ENCODE peak calls at places on chromosomes 2 and 18, in ten cellular contexts. M is stomach, T is Panc1, L is GM23338, A is SK-N-MC, O is H1, V is suprapubic skin, E is GM12878, F is HL-60, X is HCT116. U is an unnamed sample.

GRCh38 chr2:167128130-167128529 is 239.8 kb downstream of the XIRP2 start:
- DNase-seq in M (no peak), V (no peak), X (no peak), F (no peak), O (no peak), L (no peak), T (no peak), A (no peak), E (no peak), U (no peak)

GRCh38 chr18:54983041-54983686 is 23.9 kb upstream of the CCDC68 start:
- DNase-seq in M (no peak), L (peak; percentile 78), F (peak; percentile 33), X (peak; percentile 47), T (peak; percentile 35), V (no peak), E (no peak), O (no peak), A (peak; percentile 42), U (no peak)

GRCh38 chr18:32454667-32455066 is 16.0 kb downstream of the GAREM1 start:
- DNase-seq in L (no peak), V (no peak), A (no peak), E (no peak), F (no peak), M (no peak), X (no peak), O (no peak), T (no peak), U (no peak)

GRCh38 chr2:240210198-240210965 is 69.9 kb upstream of the OTOS start:
- DNase-seq in T (no peak), M (no peak), A (no peak), L (no peak), F (no peak), V (peak; percentile 40), E (no peak), O (no peak), X (no peak), U (peak; percentile 37)

GRCh38 chr2:14194233-14194632 is 438.3 kb upstream of the LRATD1 start:
- DNase-seq in M (no peak), E (no peak), O (no peak), T (no peak), X (no peak), L (no peak), A (no peak), F (no peak), V (no peak), U (no peak)

GRCh38 chr2:15874311-15874710 is 66.0 kb upstream of the MYCN start:
- DNase-seq in V (no peak), L (peak; percentile 37), O (no peak), T (no peak), A (no peak), M (no peak), E (no peak), F (no peak), X (no peak), U (no peak)

GRCh38 chr2:231565915-231566594 is 26.6 kb upstream of the TEX44 start:
- DNase-seq in M (no peak), L (peak; percentile 70), X (no peak), O (no peak), A (no peak), V (no peak), F (no peak), E (no peak), T (no peak), U (no peak)

GRCh38 chr18:21474621-21475020 is 125.9 kb downstream of the ESCO1 start:
- DNase-seq in O (no peak), L (no peak), F (no peak), V (no peak), M (no peak), E (no peak), A (no peak), X (no peak), T (no peak), U (no peak)

GRCh38 chr2:129870646-129871335 is 108.7 kb upstream of the RAB6C start:
- DNase-seq in F (no peak), T (no peak), L (no peak), V (no peak), O (no peak), A (no peak), X (no peak), M (no peak), E (no peak), U (no peak)

GRCh38 chr2:215619022-215619958 is 183.4 kb upstream of the FN1 start:
- DNase-seq in M (no peak), A (no peak), L (peak; percentile 45), X (peak; percentile 65), E (no peak), V (no peak), T (no peak), F (no peak), O (no peak), U (no peak)

GRCh38 chr18:37297106-37297505 is 268.5 kb downstream of the CELF4 start:
- DNase-seq in E (no peak), V (no peak), M (no peak), X (no peak), L (no peak), T (no peak), A (no peak), O (no peak), F (no peak), U (no peak)

GRCh38 chr18:37298816-37299215 is 266.8 kb downstream of the CELF4 start:
- DNase-seq in M (no peak), A (no peak), X (no peak), T (no peak), L (no peak), E (no peak), V (no peak), F (no peak), O (no peak), U (no peak)

GRCh38 chr18:37303009-37303408 is 262.6 kb downstream of the CELF4 start:
- DNase-seq in V (no peak), L (no peak), T (no peak), X (no peak), M (no peak), F (no peak), O (no peak), A (no peak), E (no peak), U (no peak)

GRCh38 chr18:37302519-37302918 is 263.1 kb downstream of the CELF4 start:
- DNase-seq in L (no peak), O (no peak), F (no peak), V (no peak), T (no peak), X (no peak), A (no peak), M (no peak), E (no peak), U (no peak)

DNA sequence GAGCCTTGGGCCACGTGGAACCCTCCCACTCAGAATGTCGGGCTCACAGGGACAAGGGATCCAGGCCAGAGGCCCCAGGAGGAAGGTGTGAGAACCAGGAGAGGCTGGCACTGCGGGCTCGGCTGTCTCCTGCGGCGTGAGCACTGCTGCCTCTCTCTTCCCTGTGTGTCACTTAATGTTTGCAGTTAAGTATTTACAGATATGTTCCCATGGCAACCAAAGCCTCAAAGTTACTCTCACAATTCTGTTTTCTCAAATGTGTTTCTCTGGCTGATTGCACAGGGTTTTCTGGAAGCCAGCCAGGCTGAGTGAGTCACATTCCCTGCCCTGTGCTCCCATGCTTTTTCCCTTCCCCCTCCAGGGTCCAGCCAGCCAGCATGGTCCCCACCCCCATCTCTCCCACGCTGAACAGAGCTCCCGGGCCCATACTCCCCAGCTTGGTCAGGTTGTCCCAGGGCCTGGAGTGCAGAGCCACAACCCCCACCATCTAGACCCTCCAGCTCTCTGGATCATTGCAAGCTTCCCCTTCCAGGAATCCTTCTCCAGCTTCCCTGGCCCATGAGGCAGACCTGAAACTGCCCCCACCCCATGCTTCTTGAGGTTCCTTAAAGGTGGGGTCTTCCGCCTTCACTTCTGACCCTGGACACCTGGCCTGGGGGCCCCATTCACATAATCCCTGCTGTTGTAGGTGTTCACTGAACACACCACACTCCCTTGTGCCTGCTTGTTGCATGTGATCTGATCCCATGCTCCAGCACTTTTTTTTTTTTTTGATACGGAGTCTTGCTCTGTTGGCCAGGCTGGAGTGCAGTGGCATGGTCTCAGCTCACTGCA is 265.9 kb downstream of the CELF4 start:
- DNase-seq in X (peak; percentile 46), F (peak; percentile 42), V (peak; percentile 80), M (peak; percentile 85), O (no peak), T (peak; percentile 22), E (peak; percentile 8), L (peak; percentile 27), A (peak; percentile 93), U (peak; percentile 85)
- TF ChIP-seq POLR2AphosphoS5 in X (no peak), F (no peak), V (no peak), M (no peak), O (no peak), T (no peak), E (no peak), L (no peak), A (no peak), U (no peak)

GRCh38 chr2:104872034-104872865 is 18.3 kb downstream of the POU3F3 start:
- DNase-seq in E (no peak), X (no peak), T (no peak), A (no peak), F (no peak), O (no peak), M (no peak), L (peak; percentile 90), V (no peak), U (no peak)
- H3K4me3 ChIP-seq in E (no peak overlapping the region), X (no peak overlapping the region), T (peak overlapping the region; percentile 57), A (peak overlapping the region; percentile 81), F (no peak overlapping the region), O (peak overlapping the region; percentile 48), M (peak overlapping the region; percentile 76), L (peak overlapping the region; percentile 74), V (peak overlapping the region; percentile 60), U (peak overlapping the region; percentile 72)

DNA sequence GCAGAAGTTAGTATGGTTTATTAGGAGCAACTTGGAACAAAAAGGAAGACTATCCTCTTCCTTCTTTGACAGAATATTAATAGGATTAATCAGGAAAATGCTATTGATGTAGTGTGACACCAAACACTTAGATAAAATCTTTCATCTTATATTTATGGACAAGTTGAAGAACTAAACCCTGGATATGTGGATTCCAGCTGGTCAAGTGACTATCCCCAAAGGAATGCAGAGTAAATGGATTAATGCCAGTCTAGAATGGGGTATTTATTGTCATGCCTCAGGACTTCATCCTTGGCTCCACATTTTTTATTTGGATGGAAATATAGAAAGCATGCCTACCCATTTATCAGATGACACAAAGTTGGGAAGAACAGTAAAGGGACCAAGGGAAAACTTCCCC is 124.0 kb upstream of the TTC39C start:
- DNase-seq in M (no peak), X (no peak), F (no peak), E (no peak), L (no peak), T (no peak), V (no peak), A (no peak), O (no peak), U (no peak)
- TF ChIP-seq POLR2AphosphoS5 in M (no peak), X (no peak), F (no peak), E (no peak), L (no peak), T (no peak), V (no peak), A (no peak), O (no peak), U (no peak)

DNA sequence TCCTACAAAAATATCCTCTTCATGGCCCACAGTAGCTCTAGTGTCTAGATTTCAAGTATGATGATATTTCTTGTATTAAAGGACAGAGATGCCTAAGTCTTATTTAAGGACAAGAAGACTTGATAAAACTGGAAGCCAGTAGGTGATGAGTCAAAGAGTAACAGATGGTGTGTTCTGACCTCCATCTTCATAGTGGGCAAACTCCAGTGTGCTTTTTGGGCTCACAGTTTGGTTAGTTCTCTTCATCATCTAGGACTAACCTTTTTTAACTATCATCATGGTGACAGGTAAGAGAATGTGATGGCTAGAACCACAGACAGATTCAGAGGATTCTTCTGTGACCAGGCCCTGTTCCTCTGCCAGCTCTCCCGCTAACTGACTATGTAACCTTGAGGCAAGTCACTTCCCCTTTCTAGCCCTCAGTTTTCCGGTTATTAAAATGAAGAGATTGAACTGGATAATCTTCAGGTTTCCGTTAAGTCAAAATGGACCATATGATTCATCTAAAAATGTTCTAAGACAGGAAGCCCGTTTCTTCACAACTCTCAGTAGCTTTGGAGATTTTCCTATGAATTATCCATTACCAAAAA is 140.3 kb upstream of the RASGRP3 start:
- DNase-seq in A (no peak), M (no peak), O (no peak), X (no peak), T (no peak), V (no peak), E (no peak), L (no peak), F (peak; percentile 52), U (no peak)
- H3K4me3 ChIP-seq in A (no peak overlapping the region), M (no peak overlapping the region), O (no peak overlapping the region), X (no peak overlapping the region), T (no peak overlapping the region), V (no peak overlapping the region), E (no peak overlapping the region), L (no peak overlapping the region), F (no peak overlapping the region), U (no peak overlapping the region)

U was measured in breast epithelium.